ENCODE peak calls at places on chromosomes 2 and 18, in six cellular contexts. F is H9, C is IMR-90, T is mesenchymal stem cell, E is H1, W is mesendoderm. S is an unnamed sample.

GRCh38 chr18:11689972-11690570 is 1.0 kb downstream of the GNAL start:
- DNase-seq in F (peak; percentile 52), C (peak; percentile 2), T (peak; percentile 46), E (no peak), W (peak; percentile 50), S (no peak)

GRCh38 chr2:106965611-106966010 is 79.6 kb upstream of the ST6GAL2 start:
- DNase-seq in F (no peak), C (no peak), T (no peak), E (no peak), W (no peak), S (no peak)

GRCh38 chr2:55047677-55048299 is 2.5 kb downstream of the RTN4 start:
- DNase-seq in F (no peak), C (peak; percentile 39), T (peak; percentile 65), E (no peak), W (no peak), S (no peak)

GRCh38 chr2:42046819-42047487 is 868 bp upstream of the PKDCC start:
- DNase-seq in F (peak; percentile 84), C (no peak), T (peak; percentile 71), E (peak; percentile 70), W (peak; percentile 98), S (peak; percentile 95)

GRCh38 chr2:12579018-12579417 is 137.7 kb upstream of the TRIB2 start:
- DNase-seq in F (no peak), C (no peak), T (no peak), E (no peak), W (no peak), S (no peak)

GRCh38 chr2:12556762-12557161 is 160.0 kb upstream of the TRIB2 start:
- DNase-seq in F (no peak), C (peak; percentile 84), T (peak; percentile 89), E (no peak), W (no peak), S (no peak)

GRCh38 chr2:85754313-85755095 is 713 bp downstream of the ATOH8 start:
- DNase-seq in F (peak; percentile 65), C (peak; percentile 39), T (peak; percentile 68), E (peak; percentile 80), W (peak; percentile 90), S (peak; percentile 56)

GRCh38 chr2:127293386-127293757 is 572 bp downstream of the ERCC3 start:
- DNase-seq in F (no peak), C (no peak), T (peak; percentile 17), E (no peak), W (peak; percentile 19), S (no peak)

GRCh38 chr18:46696702-46697101 is 39.7 kb upstream of the LOXHD1 start:
- DNase-seq in F (no peak), C (no peak), T (no peak), E (no peak), W (no peak), S (no peak)

GRCh38 chr2:71826299-71826698 is 321.4 kb downstream of the CYP26B1 start:
- DNase-seq in F (no peak), C (no peak), T (no peak), E (no peak), W (no peak), S (no peak)

GRCh38 chr2:98487806-98488189 is 43.1 kb downstream of the INPP4A start:
- DNase-seq in F (peak; percentile 40), C (peak; percentile 17), T (peak; percentile 37), E (no peak), W (peak; percentile 57), S (no peak)

GRCh38 chr2:24434576-24434975 is 56.5 kb upstream of the NCOA1 start:
- DNase-seq in F (no peak), C (no peak), T (no peak), E (no peak), W (peak; percentile 52), S (no peak)

GRCh38 chr2:234679766-234680687 is 183.1 kb upstream of the ARL4C start:
- DNase-seq in F (no peak), C (peak; percentile 99), T (peak; percentile 98), E (peak; percentile 29), W (peak; percentile 46), S (no peak)

GRCh38 chr2:85438291-85439110 is 20.0 kb downstream of the SH2D6 start:
- DNase-seq in F (no peak), C (no peak), T (no peak), E (no peak), W (no peak), S (no peak)

GRCh38 chr18:80184243-80184772 is 63.0 kb downstream of the PARD6G start:
- DNase-seq in F (no peak), C (no peak), T (no peak), E (no peak), W (no peak), S (no peak)

GRCh38 chr2:236286866-236287545 is 22.8 kb upstream of the ASB18 start:
- DNase-seq in F (no peak), C (no peak), T (peak; percentile 1), E (no peak), W (peak; percentile 4), S (no peak)

GRCh38 chr2:26464390-26465265 is 13.3 kb downstream of the OTOF start:
- DNase-seq in F (no peak), C (no peak), T (no peak), E (no peak), W (peak; percentile 37), S (no peak)

GRCh38 chr18:59802031-59802430 is 97.8 kb upstream of the PMAIP1 start:
- DNase-seq in F (no peak), C (no peak), T (no peak), E (no peak), W (no peak), S (no peak)

GRCh38 chr18:8699948-8700347 is 5.4 kb upstream of the MTCL1 start:
- DNase-seq in F (no peak), C (peak; percentile 27), T (no peak), E (no peak), W (no peak), S (no peak)

DNA sequence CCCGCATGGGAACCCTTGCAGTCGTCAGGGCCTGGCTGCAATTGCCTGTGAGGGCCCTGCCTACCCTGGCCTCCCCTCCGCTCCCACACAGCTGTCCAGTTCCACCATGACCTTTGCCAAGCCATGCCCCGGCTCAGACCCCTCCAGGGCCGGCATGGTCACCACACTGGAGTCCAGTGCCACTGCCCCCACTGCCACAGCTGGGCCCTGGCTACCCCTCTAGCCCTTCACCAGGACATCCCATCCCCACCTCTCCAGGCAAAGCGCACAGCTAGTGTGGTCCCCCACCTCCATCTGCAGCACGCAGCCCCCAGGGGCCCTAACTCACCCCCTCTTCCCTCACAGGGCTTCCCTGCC is 70.3 kb upstream of the SMAD7 start:
- DNase-seq in F (no peak), C (no peak), T (no peak), E (no peak), W (no peak), S (no peak)
- H2BK15ac ChIP-seq in F (no peak overlapping the region), C (no peak overlapping the region), T (no peak overlapping the region), E (peak overlapping the region; percentile 73), W (no peak overlapping the region), S (peak overlapping the region; percentile 96)

DNA sequence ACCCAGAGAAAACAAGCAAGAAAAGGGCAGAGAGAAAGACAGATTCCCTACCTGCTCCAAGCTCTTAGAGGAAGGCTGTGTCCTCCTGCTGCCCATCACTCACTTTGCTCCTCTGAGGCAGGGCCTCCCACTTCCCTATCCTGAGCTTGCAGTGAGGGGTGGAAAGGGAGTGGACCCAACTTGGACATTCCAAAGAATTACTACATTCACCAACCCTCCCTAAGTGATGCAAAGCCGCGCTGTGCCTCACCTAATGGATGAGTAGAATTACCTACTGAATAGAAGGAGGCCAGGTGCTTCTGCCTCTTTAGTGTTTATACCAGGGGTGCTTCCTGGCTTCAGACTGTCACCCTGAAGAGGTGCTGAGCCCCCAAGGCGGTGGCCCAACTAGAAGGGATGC is 5.6 kb upstream of the OSR1 start:
- DNase-seq in F (peak; percentile 22), C (no peak), T (no peak), E (no peak), W (no peak), S (no peak)
- H3K27me3 ChIP-seq in F (peaks cover 60% of the 10 kb centered on the region), C (peaks cover 17% of the 10 kb centered on the region), T (no peaks in the 10 kb centered on the region), E (peaks cover 63% of the 10 kb centered on the region), W (peaks cover 57% of the 10 kb centered on the region), S (peaks cover 94% of the 10 kb centered on the region)

GRCh38 chr2:218138047-218138446 is 12.2 kb downstream of the CXCR2 start:
- DNase-seq in F (no peak), C (no peak), T (no peak), E (no peak), W (no peak), S (no peak)
- H2BK15ac ChIP-seq in F (no peak overlapping the region), C (no peak overlapping the region), T (no peak overlapping the region), E (no peak overlapping the region), W (no peak overlapping the region), S (no peak overlapping the region)

GRCh38 chr2:239801404-239802100 is 223.6 kb downstream of the NDUFA10 start:
- DNase-seq in F (peak; percentile 20), C (no peak), T (no peak), E (no peak), W (no peak), S (no peak)

GRCh38 chr2:239802101-239802649 is 223.0 kb downstream of the NDUFA10 start:
- DNase-seq in F (peak; percentile 18), C (no peak), T (no peak), E (no peak), W (no peak), S (no peak)

GRCh38 chr2:239803764-239804111 is 221.4 kb downstream of the NDUFA10 start:
- DNase-seq in F (peak; percentile 25), C (no peak), T (no peak), E (no peak), W (no peak), S (no peak)

GRCh38 chr2:239803102-239803763 is 221.9 kb downstream of the NDUFA10 start:
- DNase-seq in F (peak; percentile 14), C (no peak), T (no peak), E (no peak), W (no peak), S (no peak)

GRCh38 chr2:239800785-239801184 is 224.4 kb downstream of the NDUFA10 start:
- DNase-seq in F (no peak), C (no peak), T (no peak), E (no peak), W (no peak), S (no peak)
- H3K27me3 ChIP-seq in F (no peaks in the 10 kb centered on the region), C (no peaks in the 10 kb centered on the region), T (peaks cover 9% of the 10 kb centered on the region), E (no peaks in the 10 kb centered on the region), W (no peaks in the 10 kb centered on the region), S (no peaks in the 10 kb centered on the region)

DNA sequence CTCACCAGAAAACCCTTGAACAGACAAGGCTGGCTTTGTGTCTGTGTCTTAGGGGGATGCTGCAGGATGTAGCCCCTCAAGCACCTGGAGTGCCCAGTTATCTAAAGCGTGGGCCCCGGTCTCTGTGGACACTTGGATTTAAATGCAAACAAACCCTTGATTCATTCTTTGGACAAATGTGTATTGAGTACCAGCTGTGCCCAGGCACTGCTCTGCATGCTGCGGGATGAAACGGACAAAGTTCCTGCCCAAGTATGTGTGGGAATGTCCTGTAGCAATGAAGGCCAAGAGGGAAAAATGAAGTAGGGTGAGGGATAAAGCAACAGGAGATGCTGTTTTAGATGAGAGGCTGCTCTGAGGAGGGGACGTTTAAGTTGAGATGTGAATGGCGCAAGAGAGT is 53.9 kb downstream of the BOLA3 start:
- DNase-seq in F (peak; percentile 16), C (no peak), T (no peak), E (no peak), W (no peak), S (no peak)
- H2BK15ac ChIP-seq in F (no peak overlapping the region), C (no peak overlapping the region), T (no peak overlapping the region), E (no peak overlapping the region), W (no peak overlapping the region), S (no peak overlapping the region)

S was measured in neuronal stem cell.